ENCODE peak calls at places on chromosomes 7 and 10, in five cellular contexts. I is activated T-cell treated with anti-CD3 and anti-CD28 coated beads, Interleukin-2, amount 50 U/mL, for 72 hours; S is GM23338; Q is activated CD4-positive, alpha-beta T cell treated with anti-CD3 and anti-CD28 coated beads for 4 hours; O is amygdala. D is an unnamed sample.

GRCh38 chr10:49592726-49593563 is 17.2 kb upstream of the SLC18A3 start:
- DNase-seq in S (peak), Q (peak), O (peak), I (peak), D (peak)

GRCh38 chr10:21082206-21082605 is 185.1 kb upstream of the NEBL start:
- DNase-seq in I (no peak), Q (no peak), S (no peak), O (no peak), D (no peak)

GRCh38 chr7:75916259-75916658 is 1.3 kb downstream of the POR start:
- DNase-seq in S (no peak), I (no peak), O (no peak), Q (no peak), D (no peak)

GRCh38 chr7:154879629-154880028 is 123.3 kb downstream of the PAXIP1 start:
- DNase-seq in S (no peak), O (no peak), I (no peak), Q (no peak), D (no peak)

GRCh38 chr7:114966156-114966555 is 44.3 kb downstream of the MDFIC start:
- DNase-seq in S (no peak), O (no peak), Q (no peak), I (no peak), D (no peak)

GRCh38 chr7:120402801-120403200 is 129.8 kb downstream of the KCND2 start:
- DNase-seq in O (no peak), Q (no peak), S (no peak), I (no peak), D (peak)

GRCh38 chr10:53597835-53598251 is 825.3 kb upstream of the MBL2 start:
- DNase-seq in I (no peak), O (no peak), S (peak), Q (no peak), D (no peak)

GRCh38 chr7:34137176-34137575 is 231.8 kb downstream of the BMPER start:
- DNase-seq in S (no peak), O (no peak), I (no peak), Q (no peak), D (peak)

GRCh38 chr10:1054684-1055083 is 1.5 kb upstream of the WDR37 start:
- DNase-seq in I (no peak), Q (no peak), O (no peak), S (no peak), D (no peak)

GRCh38 chr10:88232029-88232895 is 350.9 kb downstream of the RNLS start:
- DNase-seq in S (no peak), Q (no peak), O (no peak), I (no peak), D (no peak)

GRCh38 chr10:60943372-60944158 is 420 bp downstream of the RHOBTB1 start:
- DNase-seq in I (peak), Q (no peak), S (peak), O (peak), D (peak)

GRCh38 chr10:78382047-78382446 is 348.4 kb downstream of the RPS24 start:
- DNase-seq in S (no peak), Q (no peak), I (no peak), O (no peak), D (no peak)

GRCh38 chr7:70498633-70499032 is 633.3 kb upstream of the GALNT17 start:
- DNase-seq in O (peak), Q (no peak), S (no peak), I (no peak), D (no peak)

D was measured in IMR-90.